ENCODE peak calls at places on chromosome X, in seven cellular contexts. One of them, this sample, is unnamed.

GRCh38 chrX:54479471-54480122 is 16.4 kb downstream of the FGD1 start:
- DNase-seq in spleen: peak; percentile 35
- DNase-seq in tibial nerve: no peak
- DNase-seq in A673: no peak
- DNase-seq in psoas muscle: no peak
- DNase-seq in upper lobe of right lung: no peak
- DNase-seq in Panc1: no peak
- DNase-seq in this sample: no peak

GRCh38 chrX:37871626-37872302 is 24.4 kb upstream of the DYNLT3 start:
- DNase-seq in upper lobe of right lung: no peak
- DNase-seq in Panc1: peak; percentile 62
- DNase-seq in tibial nerve: no peak
- DNase-seq in spleen: no peak
- DNase-seq in psoas muscle: peak; percentile 45
- DNase-seq in A673: peak; percentile 60
- DNase-seq in this sample: no peak

GRCh38 chrX:133609151-133609550 is 193.9 kb upstream of the GPC4 start:
- DNase-seq in psoas muscle: no peak
- DNase-seq in tibial nerve: no peak
- DNase-seq in A673: no peak
- DNase-seq in spleen: no peak
- DNase-seq in Panc1: no peak
- DNase-seq in upper lobe of right lung: no peak
- DNase-seq in this sample: no peak

GRCh38 chrX:136203438-136203837 is 47.8 kb downstream of the MAP7D3 start:
- DNase-seq in tibial nerve: no peak
- DNase-seq in Panc1: no peak
- DNase-seq in spleen: no peak
- DNase-seq in upper lobe of right lung: no peak
- DNase-seq in A673: no peak
- DNase-seq in psoas muscle: no peak
- DNase-seq in this sample: no peak

GRCh38 chrX:96770315-96770714 is 85.7 kb downstream of the DIAPH2 start:
- DNase-seq in upper lobe of right lung: no peak
- DNase-seq in A673: peak; percentile 38
- DNase-seq in tibial nerve: no peak
- DNase-seq in spleen: no peak
- DNase-seq in Panc1: no peak
- DNase-seq in psoas muscle: no peak
- DNase-seq in this sample: no peak

GRCh38 chrX:48090123-48090522 is 18.7 kb upstream of the ZNF630 start:
- DNase-seq in A673: no peak
- DNase-seq in Panc1: no peak
- DNase-seq in tibial nerve: no peak
- DNase-seq in spleen: no peak
- DNase-seq in psoas muscle: no peak
- DNase-seq in upper lobe of right lung: no peak
- DNase-seq in this sample: no peak

GRCh38 chrX:137574102-137574783 is 8.3 kb downstream of the ZIC3 start:
- DNase-seq in upper lobe of right lung: no peak
- DNase-seq in A673: no peak
- DNase-seq in psoas muscle: no peak
- DNase-seq in Panc1: no peak
- DNase-seq in spleen: no peak
- DNase-seq in tibial nerve: no peak
- DNase-seq in this sample: no peak

GRCh38 chrX:135346975-135347374 is 37.7 kb downstream of the ETDC start:
- DNase-seq in A673: no peak
- DNase-seq in upper lobe of right lung: no peak
- DNase-seq in spleen: no peak
- DNase-seq in tibial nerve: no peak
- DNase-seq in psoas muscle: no peak
- DNase-seq in Panc1: no peak
- DNase-seq in this sample: no peak

GRCh38 chrX:109886122-109886761 is 116.7 kb upstream of the TMEM164 start:
- DNase-seq in upper lobe of right lung: no peak
- DNase-seq in Panc1: peak; percentile 51
- DNase-seq in spleen: no peak
- DNase-seq in tibial nerve: no peak
- DNase-seq in psoas muscle: no peak
- DNase-seq in A673: peak; percentile 56
- DNase-seq in this sample: no peak

GRCh38 chrX:110665223-110665622 is 130.4 kb downstream of the CHRDL1 start:
- DNase-seq in A673: no peak
- DNase-seq in psoas muscle: no peak
- DNase-seq in Panc1: no peak
- DNase-seq in tibial nerve: no peak
- DNase-seq in spleen: no peak
- DNase-seq in upper lobe of right lung: no peak
- DNase-seq in this sample: no peak

GRCh38 chrX:107450823-107451509 is 1.5 kb downstream of the FRMPD3 start:
- DNase-seq in tibial nerve: no peak
- DNase-seq in upper lobe of right lung: no peak
- DNase-seq in Panc1: no peak
- DNase-seq in A673: peak; percentile 35
- DNase-seq in spleen: no peak
- DNase-seq in psoas muscle: no peak
- DNase-seq in this sample: no peak

GRCh38 chrX:70134116-70134477 is 850 bp downstream of the IGBP1 start:
- DNase-seq in spleen: peak; percentile 77
- DNase-seq in A673: peak; percentile 5
- DNase-seq in tibial nerve: no peak
- DNase-seq in upper lobe of right lung: no peak
- DNase-seq in Panc1: no peak
- DNase-seq in psoas muscle: no peak
- DNase-seq in this sample: no peak

GRCh38 chrX:72545990-72546389 is 26.7 kb downstream of the HDAC8 start:
- DNase-seq in psoas muscle: no peak
- DNase-seq in upper lobe of right lung: no peak
- DNase-seq in Panc1: no peak
- DNase-seq in A673: no peak
- DNase-seq in tibial nerve: no peak
- DNase-seq in spleen: no peak
- DNase-seq in this sample: no peak

GRCh38 chrX:41759817-41760216 is 35.8 kb downstream of the GPR82 start:
- DNase-seq in tibial nerve: no peak
- DNase-seq in A673: peak; percentile 53
- DNase-seq in Panc1: no peak
- DNase-seq in psoas muscle: no peak
- DNase-seq in spleen: no peak
- DNase-seq in upper lobe of right lung: no peak
- DNase-seq in this sample: no peak

GRCh38 chrX:23344208-23344903 is 9.7 kb downstream of the PTCHD1 start:
- DNase-seq in tibial nerve: no peak
- DNase-seq in Panc1: no peak
- DNase-seq in spleen: no peak
- DNase-seq in A673: no peak
- DNase-seq in upper lobe of right lung: no peak
- DNase-seq in psoas muscle: no peak
- DNase-seq in this sample: no peak

GRCh38 chrX:139924069-139924695 is 8.7 kb downstream of the ATP11C start:
- DNase-seq in upper lobe of right lung: no peak
- DNase-seq in A673: peak; percentile 80
- DNase-seq in spleen: no peak
- DNase-seq in psoas muscle: no peak
- DNase-seq in tibial nerve: no peak
- DNase-seq in Panc1: no peak
- DNase-seq in this sample: no peak

GRCh38 chrX:101348452-101349222 is at the start of gene TIMM8A:
- DNase-seq in tibial nerve: peak; percentile 48
- DNase-seq in upper lobe of right lung: peak; percentile 91
- DNase-seq in psoas muscle: peak; percentile 90
- DNase-seq in A673: peak; percentile 77
- DNase-seq in spleen: peak; percentile 94
- DNase-seq in Panc1: peak; percentile 42
- DNase-seq in this sample: peak; percentile 29

GRCh38 chrX:40953369-40953768 is 131.9 kb upstream of the USP9X start:
- DNase-seq in A673: no peak
- DNase-seq in upper lobe of right lung: no peak
- DNase-seq in tibial nerve: no peak
- DNase-seq in Panc1: no peak
- DNase-seq in psoas muscle: no peak
- DNase-seq in spleen: no peak
- DNase-seq in this sample: no peak

GRCh38 chrX:14673764-14674163 is 144.4 kb downstream of the GLRA2 start:
- DNase-seq in tibial nerve: no peak
- DNase-seq in A673: peak; percentile 75
- DNase-seq in Panc1: no peak
- DNase-seq in psoas muscle: no peak
- DNase-seq in spleen: no peak
- DNase-seq in upper lobe of right lung: no peak
- DNase-seq in this sample: no peak

GRCh38 chrX:48616575-48616974 is 19.3 kb downstream of the WDR13 start:
- DNase-seq in upper lobe of right lung: no peak
- DNase-seq in tibial nerve: no peak
- DNase-seq in psoas muscle: no peak
- DNase-seq in spleen: no peak
- DNase-seq in Panc1: no peak
- DNase-seq in A673: no peak
- DNase-seq in this sample: no peak

GRCh38 chrX:13418126-13419091 is 98.6 kb upstream of the ATXN3L start:
- DNase-seq in spleen: no peak
- DNase-seq in upper lobe of right lung: no peak
- DNase-seq in A673: peak; percentile 53
- DNase-seq in tibial nerve: no peak
- DNase-seq in Panc1: no peak
- DNase-seq in psoas muscle: no peak
- DNase-seq in this sample: no peak

GRCh38 chrX:13415551-13415950 is 95.7 kb upstream of the ATXN3L start:
- DNase-seq in tibial nerve: no peak
- DNase-seq in Panc1: no peak
- DNase-seq in spleen: no peak
- DNase-seq in upper lobe of right lung: no peak
- DNase-seq in A673: no peak
- DNase-seq in psoas muscle: no peak
- DNase-seq in this sample: no peak

GRCh38 chrX:13420545-13421183 is 100.8 kb upstream of the ATXN3L start:
- DNase-seq in spleen: no peak
- DNase-seq in psoas muscle: no peak
- DNase-seq in Panc1: no peak
- DNase-seq in tibial nerve: no peak
- DNase-seq in upper lobe of right lung: no peak
- DNase-seq in A673: no peak
- DNase-seq in this sample: no peak

GRCh38 chrX:13419918-13420317 is 100.1 kb upstream of the ATXN3L start:
- DNase-seq in spleen: no peak
- DNase-seq in upper lobe of right lung: no peak
- DNase-seq in tibial nerve: no peak
- DNase-seq in A673: no peak
- DNase-seq in Panc1: no peak
- DNase-seq in psoas muscle: no peak
- DNase-seq in this sample: no peak

GRCh38 chrX:13419276-13419675 is 99.4 kb upstream of the ATXN3L start:
- DNase-seq in spleen: no peak
- DNase-seq in Panc1: no peak
- DNase-seq in A673: no peak
- DNase-seq in psoas muscle: no peak
- DNase-seq in upper lobe of right lung: no peak
- DNase-seq in tibial nerve: no peak
- DNase-seq in this sample: no peak
- TF ChIP-seq CTCF in spleen: no peak
- TF ChIP-seq CTCF in Panc1: no peak
- TF ChIP-seq CTCF in A673: no peak
- TF ChIP-seq CTCF in psoas muscle: no peak
- TF ChIP-seq CTCF in upper lobe of right lung: no peak
- TF ChIP-seq CTCF in tibial nerve: no peak
- TF ChIP-seq CTCF in this sample: no peak

DNA sequence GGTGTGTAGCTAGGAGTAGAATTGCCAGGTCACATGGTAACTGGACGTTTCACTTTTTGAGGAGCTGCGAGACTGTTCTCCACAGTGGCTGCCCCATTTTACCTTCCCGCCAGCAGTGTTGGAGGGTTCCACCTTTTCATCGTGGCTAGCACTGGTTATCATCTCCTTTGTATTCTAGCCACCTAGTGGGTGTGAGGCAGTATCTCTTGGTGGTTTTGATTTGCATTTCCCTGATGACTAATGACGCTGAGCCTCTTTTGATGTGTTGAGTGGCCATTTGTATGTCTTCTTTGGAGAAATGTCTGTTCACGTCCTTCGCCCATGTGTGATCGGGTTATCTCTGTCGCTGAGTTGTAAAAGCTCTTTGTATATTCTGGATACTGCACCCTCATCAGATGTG is 10.6 kb downstream of the ABCD1 start:
- DNase-seq in Panc1: no peak
- DNase-seq in upper lobe of right lung: no peak
- DNase-seq in psoas muscle: no peak
- DNase-seq in spleen: no peak
- DNase-seq in A673: no peak
- DNase-seq in tibial nerve: no peak
- DNase-seq in this sample: no peak
- TF ChIP-seq CTCF in Panc1: no peak
- TF ChIP-seq CTCF in upper lobe of right lung: no peak
- TF ChIP-seq CTCF in psoas muscle: no peak
- TF ChIP-seq CTCF in spleen: no peak
- TF ChIP-seq CTCF in A673: no peak
- TF ChIP-seq CTCF in tibial nerve: no peak
- TF ChIP-seq CTCF in this sample: no peak

GRCh38 chrX:88977835-88978234 is 230.8 kb downstream of the CPXCR1 start:
- DNase-seq in upper lobe of right lung: no peak
- DNase-seq in Panc1: no peak
- DNase-seq in spleen: no peak
- DNase-seq in psoas muscle: no peak
- DNase-seq in tibial nerve: no peak
- DNase-seq in A673: no peak
- DNase-seq in this sample: no peak

GRCh38 chrX:88982183-88982582 is 235.2 kb downstream of the CPXCR1 start:
- DNase-seq in spleen: no peak
- DNase-seq in upper lobe of right lung: no peak
- DNase-seq in tibial nerve: no peak
- DNase-seq in A673: no peak
- DNase-seq in Panc1: no peak
- DNase-seq in psoas muscle: peak; percentile 13
- DNase-seq in this sample: no peak

GRCh38 chrX:88988796-88989195 is 241.8 kb downstream of the CPXCR1 start:
- DNase-seq in spleen: no peak
- DNase-seq in upper lobe of right lung: no peak
- DNase-seq in tibial nerve: no peak
- DNase-seq in A673: no peak
- DNase-seq in psoas muscle: no peak
- DNase-seq in Panc1: no peak
- DNase-seq in this sample: no peak

GRCh38 chrX:88982933-88983332 is 235.9 kb downstream of the CPXCR1 start:
- DNase-seq in A673: no peak
- DNase-seq in spleen: no peak
- DNase-seq in psoas muscle: no peak
- DNase-seq in upper lobe of right lung: no peak
- DNase-seq in tibial nerve: no peak
- DNase-seq in Panc1: no peak
- DNase-seq in this sample: no peak
- TF ChIP-seq CTCF in A673: no peak
- TF ChIP-seq CTCF in spleen: no peak
- TF ChIP-seq CTCF in psoas muscle: no peak
- TF ChIP-seq CTCF in upper lobe of right lung: no peak
- TF ChIP-seq CTCF in tibial nerve: no peak
- TF ChIP-seq CTCF in Panc1: no peak
- TF ChIP-seq CTCF in this sample: no peak

DNA sequence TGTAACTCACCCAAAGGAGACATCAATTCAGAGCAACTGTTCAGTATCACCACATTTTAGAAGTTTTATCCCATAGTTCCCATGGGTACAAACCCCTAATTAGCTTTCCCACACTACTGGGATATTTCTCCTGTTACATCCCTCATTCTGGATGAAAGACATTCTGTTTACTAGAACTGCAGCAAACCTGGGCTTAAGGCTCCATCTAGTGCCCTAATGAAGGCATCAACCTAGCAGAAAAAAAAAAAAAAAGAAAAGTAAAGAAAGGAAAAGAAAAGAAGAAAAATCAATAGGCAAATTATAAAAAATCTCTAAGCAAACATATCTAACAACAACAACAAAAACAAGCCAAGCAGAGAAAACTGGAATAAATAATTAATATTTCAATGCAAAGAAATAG is 133.7 kb upstream of the CPXCR1 start:
- DNase-seq in A673: peak; percentile 12
- DNase-seq in psoas muscle: no peak
- DNase-seq in tibial nerve: no peak
- DNase-seq in spleen: no peak
- DNase-seq in Panc1: no peak
- DNase-seq in upper lobe of right lung: no peak
- DNase-seq in this sample: no peak
- TF ChIP-seq CTCF in A673: peak; percentile 39
- TF ChIP-seq CTCF in psoas muscle: peak; percentile 9
- TF ChIP-seq CTCF in tibial nerve: peak; percentile 20
- TF ChIP-seq CTCF in spleen: peak; percentile 59
- TF ChIP-seq CTCF in Panc1: peak; percentile 53
- TF ChIP-seq CTCF in upper lobe of right lung: no peak
- TF ChIP-seq CTCF in this sample: no peak